ENCODE peak calls at places on chromosome 12, in eight cellular contexts. S is retinal pigment epithelial cell, T is tibial nerve, B is choroid plexus epithelial cell, A is HCT116, O is astrocyte of the spinal cord, X is body of pancreas, F is A549. U is an unnamed sample.

GRCh38 chr12:83818888-83819287 is 1093.7 kb downstream of the SLC6A15 start:
- DNase-seq in O (peak), A (no peak), B (peak), S (no peak), T (no peak), X (peak), F (peak), U (peak)

GRCh38 chr12:47763481-47764344 is 5.0 kb upstream of the RAPGEF3 start:
- DNase-seq in T (no peak), X (no peak), S (no peak), O (no peak), A (no peak), F (no peak), B (no peak), U (no peak)

GRCh38 chr12:1845010-1845409 is 24.6 kb downstream of the LRTM2 start:
- DNase-seq in F (no peak), A (no peak), O (no peak), S (no peak), T (no peak), X (no peak), B (no peak), U (no peak)

GRCh38 chr12:46518729-46519128 is 146.2 kb upstream of the SLC38A2 start:
- DNase-seq in F (no peak), T (no peak), X (no peak), A (no peak), O (no peak), S (no peak), B (no peak), U (no peak)

GRCh38 chr12:57452181-57452936 is 2.7 kb upstream of the INHBE start:
- DNase-seq in S (peak), B (peak), F (peak), X (no peak), A (no peak), T (no peak), O (peak), U (peak)

GRCh38 chr12:80551897-80552296 is 107.9 kb downstream of the PTPRQ start:
- DNase-seq in S (peak), B (peak), T (no peak), X (peak), F (peak), O (peak), A (peak), U (peak)

GRCh38 chr12:97151481-97151880 is 244.4 kb downstream of the NEDD1 start:
- DNase-seq in X (no peak), T (no peak), A (no peak), B (no peak), O (peak), S (no peak), F (no peak), U (no peak)

GRCh38 chr12:47949441-47950341 is 13.7 kb upstream of the TMEM106C start:
- DNase-seq in O (peak), F (peak), T (peak), X (peak), A (peak), B (peak), S (no peak), U (peak)

GRCh38 chr12:40002178-40003169 is 103.4 kb downstream of the SLC2A13 start:
- DNase-seq in T (no peak), F (peak), S (no peak), O (no peak), B (no peak), X (peak), A (no peak), U (no peak)

GRCh38 chr12:124110372-124110883 is 137.4 kb downstream of the ZNF664 start:
- DNase-seq in A (no peak), O (no peak), X (no peak), S (no peak), F (no peak), B (no peak), T (no peak), U (no peak)

GRCh38 chr12:124786065-124786964 is 77.3 kb downstream of the SCARB1 start:
- DNase-seq in X (peak), B (peak), S (no peak), O (peak), F (peak), A (no peak), T (peak), U (peak)

GRCh38 chr12:89571481-89572190 is 45.8 kb upstream of the POC1B start:
- DNase-seq in S (no peak), F (no peak), T (no peak), X (no peak), O (peak), B (peak), A (no peak), U (peak)

GRCh38 chr12:110301065-110301806 is 20.2 kb downstream of the ATP2A2 start:
- DNase-seq in X (no peak), B (peak), F (no peak), T (no peak), A (no peak), S (no peak), O (no peak), U (peak)

GRCh38 chr12:13243516-13244070 is 47.1 kb downstream of the EMP1 start:
- DNase-seq in O (no peak), S (no peak), A (no peak), X (no peak), F (no peak), B (peak), T (no peak), U (peak)

GRCh38 chr12:62259311-62259992 is 752 bp upstream of the USP15 start:
- DNase-seq in B (no peak), A (no peak), X (peak), S (no peak), T (no peak), O (no peak), F (peak), U (no peak)

GRCh38 chr12:56212360-56212759 is 9.4 kb downstream of the RNF41 start:
- DNase-seq in A (no peak), O (no peak), F (no peak), S (no peak), B (no peak), T (no peak), X (no peak), U (no peak)

GRCh38 chr12:49873361-49873934 is 30.3 kb downstream of the FAIM2 start:
- DNase-seq in A (no peak), T (no peak), F (no peak), X (peak), B (no peak), O (peak), S (no peak), U (peak)

GRCh38 chr12:51822956-51823355 is 25.6 kb downstream of the FIGNL2 start:
- DNase-seq in F (no peak), S (no peak), O (no peak), X (peak), A (no peak), T (no peak), B (no peak), U (no peak)

GRCh38 chr12:78977463-78977862 is 112.9 kb downstream of the SYT1 start:
- DNase-seq in A (no peak), F (peak), X (no peak), O (no peak), B (peak), S (no peak), T (no peak), U (peak)

GRCh38 chr12:45130881-45131281 is 80.0 kb upstream of the DBX2 start:
- DNase-seq in X (peak), S (peak), T (peak), A (peak), O (peak), B (peak), F (peak), U (peak)

GRCh38 chr12:113237748-113238147 is 16.5 kb downstream of the TPCN1 start:
- DNase-seq in B (no peak), S (no peak), O (no peak), F (no peak), T (no peak), A (no peak), X (no peak), U (no peak)

GRCh38 chr12:100234166-100234565 is 32.7 kb downstream of the DEPDC4 start:
- DNase-seq in F (no peak), A (no peak), S (no peak), O (peak), X (no peak), T (peak), B (peak), U (peak)

GRCh38 chr12:6647083-6647604 is at the start of gene ACRBP:
- DNase-seq in A (no peak), X (peak), T (peak), F (no peak), B (peak), O (peak), S (peak), U (peak)

GRCh38 chr12:271165-271564 is 8.5 kb upstream of the SLC6A13 start:
- DNase-seq in O (no peak), B (no peak), F (no peak), S (no peak), A (no peak), X (no peak), T (no peak), U (no peak)

GRCh38 chr12:50482566-50482965 is 22.2 kb upstream of the DIP2B start:
- DNase-seq in T (no peak), X (no peak), S (no peak), F (no peak), O (no peak), B (peak), A (no peak), U (no peak)

GRCh38 chr12:46480282-46480681 is 107.7 kb upstream of the SLC38A2 start:
- DNase-seq in A (no peak), B (no peak), X (no peak), T (no peak), S (no peak), F (no peak), O (no peak), U (no peak)

GRCh38 chr12:7695159-7695930 is at the start of gene GDF3:
- DNase-seq in B (peak), S (no peak), O (peak), A (no peak), F (no peak), X (peak), T (peak), U (peak)

GRCh38 chr12:102811125-102811737 is 105.8 kb downstream of the PAH start:
- DNase-seq in T (peak), A (peak), F (peak), O (no peak), S (no peak), B (peak), X (peak), U (no peak)

GRCh38 chr12:123254853-123255446 is 16.7 kb downstream of the CDK2AP1 start:
- DNase-seq in X (no peak), A (no peak), O (no peak), F (no peak), B (no peak), S (no peak), T (no peak), U (no peak)

GRCh38 chr12:69527506-69528272 is 57.5 kb downstream of the FRS2 start:
- DNase-seq in O (peak), X (no peak), T (no peak), S (no peak), B (peak), A (no peak), F (no peak), U (peak)

GRCh38 chr12:122200541-122201175 is 2.9 kb upstream of the B3GNT4 start:
- DNase-seq in A (no peak), X (no peak), S (no peak), O (no peak), F (no peak), T (no peak), B (no peak), U (no peak)

GRCh38 chr12:103097496-103097895 is 140.0 kb downstream of the ASCL1 start:
- DNase-seq in X (no peak), O (no peak), S (no peak), T (no peak), A (no peak), F (no peak), B (no peak), U (no peak)

GRCh38 chr12:3540387-3541320 is 49.7 kb downstream of the PRMT8 start:
- DNase-seq in A (no peak), S (no peak), F (no peak), T (no peak), B (no peak), O (no peak), X (no peak), U (no peak)

GRCh38 chr12:115470977-115471376 is 787.0 kb upstream of the TBX3 start:
- DNase-seq in T (no peak), A (no peak), X (no peak), B (no peak), S (no peak), F (no peak), O (no peak), U (no peak)

GRCh38 chr12:115466076-115466475 is 782.1 kb upstream of the TBX3 start:
- DNase-seq in A (no peak), S (no peak), B (peak), O (no peak), T (no peak), X (no peak), F (no peak), U (peak)

GRCh38 chr12:115467531-115467930 is 783.6 kb upstream of the TBX3 start:
- DNase-seq in F (no peak), T (no peak), O (no peak), S (no peak), X (no peak), A (no peak), B (no peak), U (peak)

GRCh38 chr12:115470526-115470925 is 786.6 kb upstream of the TBX3 start:
- DNase-seq in X (no peak), A (no peak), B (no peak), F (no peak), O (no peak), T (no peak), S (no peak), U (no peak)

GRCh38 chr12:115468087-115468510 is 784.1 kb upstream of the TBX3 start:
- DNase-seq in B (peak), S (no peak), X (no peak), O (no peak), T (no peak), A (no peak), F (peak), U (peak)
- TF ChIP-seq CTCF in B (peak), S (peak), X (peak), O (peak), T (no peak), A (peak), F (peak), U (peak)

DNA sequence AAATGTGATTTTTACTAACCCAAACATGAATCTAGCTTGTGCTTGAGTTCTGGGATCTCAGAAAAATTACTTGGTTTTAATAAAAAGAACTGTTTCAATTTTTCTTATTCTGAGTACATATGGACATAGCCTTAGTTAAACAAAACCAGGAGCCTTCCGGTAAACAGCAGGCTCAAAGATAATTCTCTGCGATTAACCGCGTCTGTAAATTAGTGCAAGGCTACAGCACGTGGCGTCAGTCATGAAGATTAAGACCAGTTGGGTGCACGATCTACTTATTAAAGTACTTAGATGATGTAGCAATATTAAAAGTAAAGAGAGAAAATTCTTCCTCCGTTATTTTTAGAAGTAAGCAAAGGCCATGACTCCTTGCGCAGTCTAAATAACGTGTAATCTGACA is 707 bp downstream of the KCNJ8 start:
- DNase-seq in S (no peak), A (no peak), O (peak), B (peak), T (no peak), F (no peak), X (peak), U (peak)
- H3K4me3 ChIP-seq in S (peak), A (no peak), O (peak), B (peak), T (peak), F (peak), X (no peak), U (peak)

DNA sequence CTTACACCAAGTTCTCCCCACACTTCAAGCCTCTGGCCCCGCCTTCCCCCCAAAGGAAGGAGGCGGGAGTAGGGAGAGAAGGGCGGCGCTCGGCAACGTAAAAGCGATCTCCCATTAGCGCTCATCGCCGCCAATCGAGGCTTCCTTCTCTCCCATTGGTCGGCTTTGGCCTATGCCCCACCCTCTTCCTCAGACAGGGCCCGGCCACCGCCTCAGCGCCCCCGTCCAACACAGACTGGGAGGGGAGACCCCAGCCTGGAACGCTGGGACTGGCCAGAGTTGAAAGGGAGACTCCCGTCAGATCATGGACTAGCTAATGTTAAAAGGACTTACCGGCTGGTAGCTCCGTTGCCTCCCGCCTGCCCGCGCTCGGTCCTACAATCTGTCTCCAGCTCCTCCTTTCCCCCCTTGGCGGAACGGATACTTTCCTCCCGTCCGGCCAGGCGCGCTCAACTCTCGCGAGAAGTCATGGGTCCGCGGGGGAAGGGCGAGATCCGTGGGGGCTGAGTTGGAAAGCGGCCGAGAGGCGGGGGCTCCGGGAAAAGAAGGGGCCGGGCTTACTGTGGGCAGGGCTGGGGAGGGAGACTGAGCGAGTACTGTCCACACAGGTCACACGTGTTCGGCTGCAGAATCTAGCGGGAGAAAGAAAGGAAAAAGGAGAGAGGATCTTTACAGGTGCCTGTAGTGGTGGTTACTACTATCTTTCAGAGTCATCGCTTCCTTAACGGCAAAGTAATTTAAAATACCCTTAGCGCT is at the start of gene ATF7:
- DNase-seq in F (peak), A (peak), S (peak), O (peak), T (peak), B (peak), X (peak), U (peak)
- TF ChIP-seq CTCF in F (no peak), A (no peak), S (no peak), O (no peak), T (peak), B (no peak), X (no peak), U (no peak)

GRCh38 chr12:29164477-29165163 is 15.5 kb downstream of the FAR2 start:
- DNase-seq in O (peak), B (peak), X (no peak), S (peak), F (no peak), T (no peak), A (no peak), U (peak)
- H3K4me3 ChIP-seq in O (no peak), B (no peak), X (no peak), S (no peak), F (no peak), T (no peak), A (no peak), U (no peak)

DNA sequence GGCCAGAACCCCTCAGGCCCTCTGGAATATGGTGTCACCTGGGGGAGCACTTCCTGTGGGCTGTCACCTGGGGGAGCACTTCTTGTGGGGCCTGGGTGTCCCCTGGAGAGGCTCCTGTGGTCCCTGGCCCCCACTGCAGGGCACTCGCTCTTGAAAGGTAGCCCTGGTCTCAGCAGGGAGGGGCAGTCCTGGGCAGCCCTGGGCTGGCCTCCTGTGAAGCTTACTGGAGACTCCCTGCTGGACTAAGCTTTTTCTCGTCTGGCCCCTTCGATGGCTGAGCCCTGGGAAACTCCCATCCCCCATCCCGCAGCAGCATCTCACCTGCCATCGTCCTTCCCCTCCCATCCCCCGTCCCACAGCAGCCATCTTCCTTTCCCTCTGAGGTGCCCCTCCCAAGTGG is 17.7 kb downstream of the FBRSL1 start:
- DNase-seq in A (no peak), F (no peak), B (no peak), T (no peak), X (no peak), S (no peak), O (no peak), U (no peak)
- TF ChIP-seq CTCF in A (peak), F (no peak), B (peak), T (no peak), X (no peak), S (peak), O (no peak), U (no peak)

DNA sequence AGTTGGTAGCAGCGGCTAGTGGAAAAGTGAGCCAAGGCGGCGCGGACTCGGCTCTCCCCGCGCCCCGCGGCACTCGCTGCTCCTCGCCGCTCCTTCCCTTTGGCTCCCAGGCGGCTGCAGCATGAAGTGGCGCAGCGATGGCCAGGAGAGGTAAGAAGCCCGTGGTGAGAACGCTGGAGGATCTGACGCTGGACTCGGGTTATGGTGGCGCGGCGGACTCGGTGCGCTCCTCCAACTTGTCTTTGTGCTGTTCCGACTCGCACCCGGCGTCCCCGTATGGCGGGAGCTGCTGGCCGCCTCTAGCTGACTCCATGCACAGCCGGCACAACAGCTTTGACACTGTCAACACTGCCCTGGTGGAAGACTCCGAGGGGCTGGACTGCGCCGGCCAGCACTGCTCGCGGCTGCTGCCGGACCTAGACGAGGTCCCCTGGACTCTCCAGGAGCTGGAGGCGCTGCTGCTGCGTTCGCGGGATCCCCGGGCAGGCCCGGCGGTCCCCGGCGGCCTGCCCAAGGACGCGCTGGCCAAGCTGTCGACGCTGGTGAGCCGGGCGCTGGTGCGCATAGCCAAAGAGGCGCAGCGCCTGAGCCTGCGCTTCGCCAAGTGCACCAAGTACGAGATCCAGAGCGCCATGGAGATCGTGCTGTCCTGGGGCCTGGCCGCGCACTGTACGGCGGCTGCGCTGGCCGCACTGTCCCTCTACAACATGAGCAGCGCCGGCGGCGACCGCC is 225.6 kb upstream of the CRY1 start:
- DNase-seq in B (peak), O (peak), X (peak), F (peak), A (no peak), T (no peak), S (no peak), U (peak)
- H3K4me3 ChIP-seq in B (peak), O (peak), X (no peak), F (peak), A (peak), T (peak), S (peak), U (peak)

GRCh38 chr12:71900091-71900490 is 38.6 kb upstream of the TPH2 start:
- DNase-seq in A (no peak), F (peak), X (no peak), B (peak), T (no peak), S (no peak), O (peak), U (peak)
- TF ChIP-seq CTCF in A (peak), F (peak), X (no peak), B (peak), T (no peak), S (peak), O (peak), U (peak)

GRCh38 chr12:31390991-31391390 is 65.0 kb upstream of the SINHCAF start:
- DNase-seq in T (no peak), A (no peak), F (no peak), X (no peak), O (no peak), B (no peak), S (no peak), U (no peak)

GRCh38 chr12:31387466-31387865 is 61.5 kb upstream of the SINHCAF start:
- DNase-seq in O (no peak), F (no peak), T (no peak), X (no peak), S (no peak), A (no peak), B (no peak), U (peak)

GRCh38 chr12:31388713-31389112 is 62.8 kb upstream of the SINHCAF start:
- DNase-seq in B (no peak), A (no peak), X (no peak), T (no peak), F (no peak), O (no peak), S (no peak), U (no peak)

GRCh38 chr12:31387011-31387410 is 61.1 kb upstream of the SINHCAF start:
- DNase-seq in B (no peak), T (no peak), F (no peak), X (no peak), S (no peak), O (no peak), A (no peak), U (no peak)

GRCh38 chr12:31386364-31386777 is 60.4 kb upstream of the SINHCAF start:
- DNase-seq in S (no peak), F (no peak), X (no peak), A (no peak), O (no peak), B (no peak), T (no peak), U (no peak)
- H3K4me3 ChIP-seq in S (no peak), F (no peak), X (no peak), A (no peak), O (no peak), B (no peak), T (no peak), U (no peak)